ENCODE peak calls at places on chromosomes 13 and 19, in ten cellular contexts. T is effector memory CD4-positive, alpha-beta T cell; H is dorsolateral prefrontal cortex; N is omental fat pad; K is cardiac muscle cell; M is NCI-H510A; D is AG09309; W is D721Med; A is gastrocnemius medialis; Y is NCI-H1092 treated with DMSO at 0.1 percent for 48 hours. J is an unnamed sample.

GRCh38 chr19:10625003-10625761 is at the start of gene SLC44A2:
- DNase-seq in W (no peak), K (peak; percentile 91), A (peak; percentile 82), T (no peak), H (peak; percentile 79), D (no peak), N (no peak), M (peak; percentile 87), Y (peak; percentile 11), J (peak; percentile 91)

GRCh38 chr19:49409441-49410029 is 13.7 kb downstream of the PTH2 start:
- DNase-seq in K (no peak), M (no peak), W (no peak), D (no peak), H (no peak), A (no peak), Y (no peak), T (no peak), N (no peak), J (no peak)

GRCh38 chr13:75326173-75327131 is 155.5 kb downstream of the TBC1D4 start:
- DNase-seq in A (no peak), M (no peak), N (no peak), H (no peak), T (peak; percentile 51), W (no peak), K (no peak), Y (no peak), D (no peak), J (peak; percentile 31)

GRCh38 chr13:110275931-110276552 is 30.9 kb downstream of the COL4A1 start:
- DNase-seq in W (no peak), D (no peak), T (no peak), M (no peak), A (peak; percentile 57), N (no peak), K (no peak), Y (no peak), H (no peak), J (no peak)

GRCh38 chr19:48644839-48645651 is 942 bp downstream of the CA11 start:
- DNase-seq in M (peak; percentile 49), K (peak; percentile 84), N (peak; percentile 58), W (no peak), Y (peak; percentile 31), T (peak; percentile 58), D (no peak), A (peak; percentile 77), H (peak; percentile 88), J (peak; percentile 53)

GRCh38 chr19:45973564-45974338 is at the start of gene NOVA2:
- DNase-seq in H (peak; percentile 95), N (no peak), W (peak; percentile 96), A (peak; percentile 32), M (peak; percentile 63), T (no peak), Y (peak; percentile 40), K (peak; percentile 78), D (no peak), J (peak; percentile 40)

GRCh38 chr19:37966211-37967072 is 59.4 kb downstream of the SIPA1L3 start:
- DNase-seq in W (no peak), H (no peak), A (no peak), K (no peak), M (peak; percentile 12), D (no peak), T (no peak), N (no peak), Y (no peak), J (peak; percentile 27)

GRCh38 chr13:51501592-51502205 is 48.9 kb upstream of the INTS6 start:
- DNase-seq in K (no peak), Y (no peak), D (no peak), N (no peak), A (no peak), M (no peak), W (no peak), T (no peak), H (no peak), J (no peak)

GRCh38 chr19:9793051-9793591 is 24.6 kb upstream of the ZNF846 start:
- DNase-seq in T (no peak), A (no peak), K (no peak), D (no peak), Y (no peak), W (no peak), N (peak; percentile 56), M (peak; percentile 52), H (peak; percentile 43), J (peak; percentile 43)

GRCh38 chr19:50759886-50760285 is 10.4 kb upstream of the GPR32 start:
- DNase-seq in T (no peak), N (no peak), Y (no peak), M (no peak), K (no peak), H (no peak), D (no peak), W (no peak), A (no peak), J (peak; percentile 96)

GRCh38 chr13:40983725-40984669 is 35.1 kb downstream of the ELF1 start:
- DNase-seq in K (no peak), Y (peak; percentile 5), W (no peak), M (no peak), H (no peak), A (no peak), T (no peak), D (no peak), N (no peak), J (no peak)

GRCh38 chr13:44437356-44438233 is 64.0 kb downstream of the SERP2 start:
- DNase-seq in D (no peak), N (no peak), Y (peak; percentile 76), K (peak; percentile 49), W (no peak), H (no peak), T (no peak), A (no peak), M (no peak), J (peak; percentile 77)

GRCh38 chr19:35249146-35249847 is 495 bp downstream of the LSR start:
- DNase-seq in A (no peak), Y (no peak), H (no peak), N (no peak), T (no peak), M (no peak), K (no peak), D (no peak), W (no peak), J (peak; percentile 29)

GRCh38 chr19:14127929-14128509 is 8.4 kb downstream of the ASF1B start:
- DNase-seq in W (no peak), M (no peak), N (no peak), A (peak; percentile 75), Y (no peak), K (no peak), D (no peak), H (no peak), T (no peak), J (peak; percentile 52)

GRCh38 chr13:40352385-40352778 is 314.1 kb downstream of the FOXO1 start:
- DNase-seq in A (peak; percentile 91), K (no peak), T (no peak), N (no peak), W (no peak), H (peak; percentile 54), D (no peak), M (no peak), Y (no peak), J (no peak)

GRCh38 chr19:39828015-39828633 is 5.8 kb downstream of the DYRK1B start:
- DNase-seq in K (no peak), T (no peak), Y (no peak), W (no peak), A (no peak), N (no peak), D (no peak), M (no peak), H (no peak), J (no peak)

GRCh38 chr13:113086991-113087922 is 18.3 kb upstream of the F7 start:
- DNase-seq in W (no peak), Y (no peak), M (no peak), D (no peak), A (no peak), H (no peak), N (no peak), K (no peak), T (no peak), J (no peak)